ENCODE peak calls at places on chromosomes 7 and 10, in nine cellular contexts. P, K, H, G, W, O, C, Y and E are unnamed samples.

GRCh38 chr10:45419673-45420020 is 45.6 kb downstream of the ALOX5 start:
- DNase-seq in K (no peak), G (no peak), O (no peak), H (no peak), P (no peak), Y (no peak), C (no peak), W (peak), E (no peak)

GRCh38 chr10:60943372-60944158 is 420 bp downstream of the RHOBTB1 start:
- DNase-seq in H (no peak), P (peak), C (peak), K (peak), W (peak), G (peak), Y (no peak), O (peak), E (no peak)

GRCh38 chr7:21941570-21942224 is 4.0 kb downstream of the CDCA7L start:
- DNase-seq in K (peak), W (peak), G (peak), H (no peak), O (no peak), Y (no peak), P (no peak), C (no peak), E (no peak)

GRCh38 chr7:42183547-42183946 is 53.5 kb downstream of the GLI3 start:
- DNase-seq in Y (no peak), K (no peak), G (peak), W (no peak), P (no peak), O (peak), H (no peak), C (no peak), E (no peak)

GRCh38 chr10:46525177-46525823 is 31.2 kb downstream of the GPRIN2 start:
- DNase-seq in K (peak), O (peak), C (peak), P (no peak), G (peak), W (no peak), H (no peak), Y (no peak), E (no peak)

GRCh38 chr10:70106958-70107791 is 25.4 kb downstream of the AIFM2 start:
- DNase-seq in G (no peak), H (no peak), C (no peak), Y (peak), P (no peak), W (peak), O (no peak), K (peak), E (no peak)

GRCh38 chr7:2926898-2927405 is 82.8 kb upstream of the GNA12 start:
- DNase-seq in Y (no peak), P (peak), O (no peak), G (no peak), W (peak), H (no peak), C (no peak), K (no peak), E (no peak)

GRCh38 chr7:102993532-102994029 is 80.8 kb downstream of the LRRC17 start:
- DNase-seq in P (no peak), K (peak), G (peak), O (no peak), C (no peak), H (no peak), W (no peak), Y (no peak), E (no peak)

GRCh38 chr7:44163591-44163990 is 22.5 kb upstream of the MYL7 start:
- DNase-seq in G (peak), O (peak), Y (no peak), H (no peak), P (no peak), K (peak), W (peak), C (peak), E (no peak)

GRCh38 chr10:29470843-29471482 is 163.8 kb downstream of the SVIL start:
- DNase-seq in G (no peak), O (no peak), Y (no peak), K (no peak), H (no peak), P (no peak), W (no peak), C (peak), E (no peak)

GRCh38 chr10:24920907-24921881 is 31.2 kb downstream of the PRTFDC1 start:
- DNase-seq in C (peak), W (no peak), G (peak), H (no peak), K (peak), P (peak), Y (peak), O (no peak), E (no peak)

GRCh38 chr10:114772496-114773196 is 48.9 kb upstream of the FHIP2A start:
- DNase-seq in Y (no peak), O (no peak), C (no peak), W (no peak), P (no peak), H (no peak), G (peak), K (no peak), E (no peak)

GRCh38 chr10:68938117-68938516 is 17.9 kb upstream of the DDX21 start:
- DNase-seq in K (peak), O (no peak), P (no peak), Y (no peak), G (no peak), C (no peak), W (no peak), H (no peak), E (no peak)

GRCh38 chr7:50450691-50451051 is 521 bp upstream of the FIGNL1 start:
- DNase-seq in O (no peak), H (peak), C (no peak), K (peak), W (peak), Y (peak), P (peak), G (no peak), E (no peak)

GRCh38 chr10:69871074-69871473 is 69.4 kb downstream of the COL13A1 start:
- DNase-seq in G (no peak), W (no peak), P (no peak), O (no peak), Y (no peak), C (no peak), K (no peak), H (no peak), E (no peak)

GRCh38 chr10:22320591-22321155 is at the start of gene BMI1:
- DNase-seq in O (peak), P (peak), C (peak), K (peak), H (peak), G (peak), W (peak), Y (peak), E (peak)

GRCh38 chr10:126066491-126066890 is 170.1 kb downstream of the FANK1 start:
- DNase-seq in P (no peak), W (no peak), O (no peak), H (no peak), K (no peak), G (no peak), C (no peak), Y (no peak), E (no peak)

GRCh38 chr10:7696545-7696944 is 6.6 kb upstream of the ITIH2 start:
- DNase-seq in C (peak), Y (no peak), O (no peak), P (peak), H (no peak), K (peak), W (no peak), G (peak), E (no peak)

GRCh38 chr10:131453772-131454634 is 142.5 kb upstream of the TCERG1L start:
- DNase-seq in W (peak), P (peak), H (peak), O (no peak), C (no peak), G (no peak), Y (peak), K (peak), E (no peak)

GRCh38 chr10:4758256-4758655 is 67.8 kb upstream of the AKR1E2 start:
- DNase-seq in W (no peak), G (no peak), H (no peak), K (no peak), C (no peak), P (no peak), O (no peak), Y (no peak), E (no peak)

GRCh38 chr7:80937336-80937735 is 18.5 kb upstream of the SEMA3C start:
- DNase-seq in Y (no peak), P (no peak), H (no peak), K (no peak), W (no peak), C (no peak), G (no peak), O (no peak), E (no peak)

GRCh38 chr7:73906874-73907273 is 45.9 kb downstream of the TMEM270 start:
- DNase-seq in W (no peak), C (no peak), P (no peak), G (no peak), H (no peak), O (no peak), K (no peak), Y (no peak), E (no peak)

GRCh38 chr7:152617056-152617455 is 58.9 kb downstream of the XRCC2 start:
- DNase-seq in Y (no peak), P (no peak), C (no peak), G (no peak), W (no peak), K (peak), H (no peak), O (no peak), E (no peak)

GRCh38 chr10:31706921-31707571 is 221.6 kb downstream of the ARHGAP12 start:
- DNase-seq in H (no peak), W (no peak), G (no peak), K (no peak), Y (no peak), C (no peak), O (no peak), P (no peak), E (no peak)

GRCh38 chr7:72028267-72028666 is 383.9 kb downstream of the CALN1 start:
- DNase-seq in K (no peak), C (no peak), O (no peak), P (no peak), H (no peak), G (no peak), W (no peak), Y (no peak), E (no peak)

GRCh38 chr10:132328738-132329137 is 3.3 kb upstream of the LRRC27 start:
- DNase-seq in H (no peak), P (no peak), W (no peak), G (no peak), C (peak), O (no peak), Y (no peak), K (no peak), E (no peak)

GRCh38 chr10:116186273-116186672 is 86.7 kb downstream of the GFRA1 start:
- DNase-seq in P (no peak), G (no peak), K (no peak), O (no peak), W (no peak), H (no peak), Y (no peak), C (no peak), E (no peak)

GRCh38 chr7:98165827-98166667 is 45.2 kb upstream of the BHLHA15 start:
- DNase-seq in Y (peak), K (peak), P (peak), H (peak), G (peak), W (peak), O (peak), C (no peak), E (no peak)

GRCh38 chr10:58951750-58952149 is 224.7 kb upstream of the PHYHIPL start:
- DNase-seq in O (no peak), C (no peak), G (no peak), H (no peak), P (no peak), K (peak), W (no peak), Y (no peak), E (no peak)

GRCh38 chr10:82497451-82497850 is 622.5 kb downstream of the NRG3 start:
- DNase-seq in G (no peak), W (no peak), O (no peak), K (peak), Y (no peak), H (no peak), P (no peak), C (no peak), E (no peak)

GRCh38 chr10:50469778-50470193 is 154.0 kb downstream of the SGMS1 start:
- DNase-seq in P (no peak), K (no peak), Y (no peak), C (no peak), W (no peak), G (no peak), O (no peak), H (no peak), E (no peak)

GRCh38 chr7:99171731-99172130 is 27.8 kb upstream of the SMURF1 start:
- DNase-seq in W (no peak), O (no peak), G (no peak), Y (no peak), K (peak), H (no peak), C (no peak), P (no peak), E (no peak)

GRCh38 chr7:135772639-135773019 is 24.0 kb upstream of the FAM180A start:
- DNase-seq in Y (no peak), P (no peak), G (no peak), K (no peak), C (no peak), O (no peak), H (no peak), W (peak), E (no peak)